ENCODE peak calls at places on chromosome 5, in ten cellular contexts. S, L, F, W, A, Q, B, O, M and C are unnamed samples.

GRCh38 chr5:73917433-73917832 is 291.4 kb downstream of the ARHGEF28 start:
- DNase-seq in S (peak; percentile 53), L (no peak), F (no peak), W (peak; percentile 67), A (peak; percentile 73), Q (peak; percentile 38), B (no peak), O (peak; percentile 32), M (no peak), C (no peak)

GRCh38 chr5:38598994-38599611 is 42.7 kb upstream of the LIFR start:
- DNase-seq in S (peak; percentile 80), L (no peak), F (no peak), W (no peak), A (no peak), Q (no peak), B (no peak), O (no peak), M (peak; percentile 75), C (peak; percentile 81)

GRCh38 chr5:107673106-107673367 is 2.3 kb upstream of the EFNA5 start:
- DNase-seq in S (no peak), L (no peak), F (no peak), W (no peak), A (no peak), Q (no peak), B (no peak), O (no peak), M (no peak), C (no peak)

GRCh38 chr5:153953411-153953810 is 85.3 kb downstream of the FAM114A2 start:
- DNase-seq in S (peak; percentile 18), L (no peak), F (no peak), W (no peak), A (no peak), Q (no peak), B (no peak), O (no peak), M (no peak), C (no peak)

GRCh38 chr5:178438746-178439260 is 151.4 kb downstream of the COL23A1 start:
- DNase-seq in S (no peak), L (peak; percentile 21), F (peak; percentile 32), W (no peak), A (no peak), Q (no peak), B (no peak), O (no peak), M (no peak), C (no peak)

GRCh38 chr5:1171340-1171941 is 30.0 kb upstream of the SLC6A19 start:
- DNase-seq in S (peak; percentile 39), L (no peak), F (no peak), W (no peak), A (no peak), Q (no peak), B (peak; percentile 12), O (peak; percentile 7), M (no peak), C (peak; percentile 63)

GRCh38 chr5:173625686-173626500 is 9.4 kb upstream of the BOD1 start:
- DNase-seq in S (no peak), L (no peak), F (peak; percentile 34), W (no peak), A (no peak), Q (no peak), B (no peak), O (no peak), M (no peak), C (no peak)

GRCh38 chr5:149434162-149435014 is 55.3 kb upstream of the IL17B start:
- DNase-seq in S (peak; percentile 79), L (no peak), F (peak; percentile 93), W (peak; percentile 69), A (peak; percentile 91), Q (peak; percentile 74), B (no peak), O (no peak), M (no peak), C (peak; percentile 84)

GRCh38 chr5:170216262-170216864 is 16.4 kb upstream of the C5orf58 start:
- DNase-seq in S (peak; percentile 64), L (no peak), F (peak; percentile 70), W (no peak), A (no peak), Q (no peak), B (no peak), O (no peak), M (peak; percentile 7), C (peak; percentile 78)

GRCh38 chr5:6201626-6202025 is 176.7 kb downstream of the MED10 start:
- DNase-seq in S (peak; percentile 10), L (no peak), F (no peak), W (no peak), A (no peak), Q (no peak), B (no peak), O (no peak), M (no peak), C (no peak)

GRCh38 chr5:123763201-123763600 is 251.2 kb downstream of the CSNK1G3 start:
- DNase-seq in S (no peak), L (no peak), F (no peak), W (no peak), A (no peak), Q (no peak), B (no peak), O (no peak), M (no peak), C (no peak)

GRCh38 chr5:89878140-89878570 is 531.4 kb downstream of the CETN3 start:
- DNase-seq in S (peak; percentile 91), L (no peak), F (no peak), W (no peak), A (no peak), Q (no peak), B (no peak), O (no peak), M (peak; percentile 69), C (peak; percentile 97)

GRCh38 chr5:65808818-65809217 is 86.8 kb downstream of the NLN start:
- DNase-seq in S (peak; percentile 40), L (no peak), F (no peak), W (no peak), A (no peak), Q (no peak), B (no peak), O (no peak), M (no peak), C (no peak)

GRCh38 chr5:56503929-56504328 is 270.8 kb upstream of the ANKRD55 start:
- DNase-seq in S (no peak), L (no peak), F (no peak), W (no peak), A (no peak), Q (no peak), B (no peak), O (no peak), M (no peak), C (no peak)

GRCh38 chr5:122312670-122312988 is 592 bp downstream of the SNCAIP start:
- DNase-seq in S (no peak), L (no peak), F (no peak), W (no peak), A (no peak), Q (no peak), B (peak; percentile 35), O (peak; percentile 15), M (no peak), C (peak; percentile 59)
- H3K4me3 ChIP-seq in S (peak overlapping the region; percentile 63), L (peak overlapping the region; percentile 76), F (peak overlapping the region; percentile 82), W (no peak overlapping the region), A (no peak overlapping the region), Q (peak overlapping the region; percentile 57), B (peak overlapping the region; percentile 48), O (peak overlapping the region; percentile 69), M (peak overlapping the region; percentile 57), C (peak overlapping the region; percentile 95)

GRCh38 chr5:10756539-10756938 is 4.5 kb downstream of the DAP start:
- DNase-seq in S (peak; percentile 86), L (no peak), F (no peak), W (no peak), A (no peak), Q (no peak), B (no peak), O (no peak), M (no peak), C (peak; percentile 25)
- H3K4me3 ChIP-seq in S (peak overlapping the region; percentile 25), L (no peak overlapping the region), F (no peak overlapping the region), W (no peak overlapping the region), A (no peak overlapping the region), Q (no peak overlapping the region), B (no peak overlapping the region), O (no peak overlapping the region), M (no peak overlapping the region), C (no peak overlapping the region)

GRCh38 chr5:59152701-59153245 is 569.9 kb downstream of the RAB3C start:
- DNase-seq in S (no peak), L (no peak), F (no peak), W (no peak), A (no peak), Q (no peak), B (no peak), O (no peak), M (no peak), C (no peak)
- H3K4me3 ChIP-seq in S (no peak overlapping the region), L (no peak overlapping the region), F (no peak overlapping the region), W (no peak overlapping the region), A (no peak overlapping the region), Q (no peak overlapping the region), B (no peak overlapping the region), O (no peak overlapping the region), M (no peak overlapping the region), C (no peak overlapping the region)

GRCh38 chr5:55175781-55176175 is 2.8 kb upstream of the CDC20B start:
- DNase-seq in S (no peak), L (no peak), F (no peak), W (no peak), A (no peak), Q (no peak), B (no peak), O (no peak), M (no peak), C (no peak)

GRCh38 chr5:55173696-55174101 is 722 bp upstream of the CDC20B start:
- DNase-seq in S (no peak), L (no peak), F (no peak), W (no peak), A (no peak), Q (no peak), B (no peak), O (no peak), M (no peak), C (no peak)

GRCh38 chr5:55172937-55173695 is at the start of gene CDC20B:
- DNase-seq in S (peak; percentile 50), L (no peak), F (peak; percentile 93), W (peak; percentile 74), A (peak; percentile 59), Q (peak; percentile 78), B (peak; percentile 61), O (peak; percentile 78), M (no peak), C (peak; percentile 93)

GRCh38 chr5:55177078-55177477 is 4.1 kb upstream of the CDC20B start:
- DNase-seq in S (no peak), L (no peak), F (no peak), W (no peak), A (no peak), Q (no peak), B (no peak), O (no peak), M (no peak), C (no peak)

DNA sequence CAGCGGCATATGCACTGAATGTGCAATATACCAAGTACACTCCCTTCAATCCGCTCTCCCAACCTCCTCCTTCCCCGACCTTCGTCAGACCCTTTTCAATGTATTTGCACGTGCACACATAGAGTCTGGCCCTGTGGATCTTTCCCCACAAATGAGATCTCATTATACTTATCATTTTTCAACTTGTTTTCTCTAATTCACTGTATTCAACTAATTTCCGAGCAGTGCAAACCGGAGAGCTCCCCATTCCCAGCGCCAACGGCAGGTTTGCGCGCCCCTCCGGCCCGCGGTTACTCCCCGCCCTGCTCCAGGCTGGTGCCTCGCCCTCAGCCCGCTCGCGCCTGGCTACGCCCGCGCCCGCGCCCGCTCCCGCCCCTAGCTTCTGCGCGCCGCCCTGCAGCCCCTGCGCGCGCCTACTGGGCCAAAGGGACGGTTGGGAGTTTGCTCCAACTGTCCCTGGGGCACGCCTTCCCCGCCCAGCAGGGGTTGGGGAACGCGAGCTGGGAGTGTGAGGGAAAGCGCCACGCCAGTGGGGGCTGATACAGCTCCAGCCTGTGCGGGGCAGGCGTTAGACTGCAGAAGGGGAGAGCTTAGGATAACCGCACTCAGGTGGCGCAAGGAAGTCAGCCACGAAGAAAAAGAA is 3.3 kb upstream of the CDC20B start:
- DNase-seq in S (no peak), L (no peak), F (peak; percentile 93), W (peak; percentile 64), A (no peak), Q (peak; percentile 73), B (no peak), O (peak; percentile 27), M (no peak), C (peak; percentile 82)
- H3K4me3 ChIP-seq in S (peak overlapping the region; percentile 32), L (peak overlapping the region; percentile 47), F (peak overlapping the region; percentile 81), W (peak overlapping the region; percentile 11), A (no peak overlapping the region), Q (peak overlapping the region; percentile 27), B (peak overlapping the region; percentile 18), O (peak overlapping the region; percentile 53), M (peak overlapping the region; percentile 27), C (peak overlapping the region; percentile 25)